ENCODE peak calls at places on chromosome 6, in six cellular contexts. K is upper lobe of left lung, S is HepG2, T is A549, P is K562, R is GM12878. E is an unnamed sample.

GRCh38 chr6:47138046-47138445 is 95.9 kb upstream of the ADGRF1 start:
- ATAC-seq in K (no peak), S (no peak), T (no peak), P (no peak), R (no peak), E (no peak)

GRCh38 chr6:109783245-109783990 is 92.3 kb downstream of the FIG4 start:
- ATAC-seq in K (no peak), S (no peak), T (no peak), P (peak; percentile 86), R (no peak), E (no peak)

GRCh38 chr6:150450918-150451317 is 82.1 kb downstream of the IYD start:
- ATAC-seq in K (no peak), S (no peak), T (no peak), P (no peak), R (no peak), E (no peak)

GRCh38 chr6:111173946-111174345 is 86.6 kb downstream of the SLC16A10 start:
- ATAC-seq in K (no peak), S (no peak), T (no peak), P (no peak), R (no peak), E (no peak)

GRCh38 chr6:11126876-11127275 is 15.4 kb upstream of the ERVFRD-1 start:
- ATAC-seq in K (no peak), S (peak; percentile 57), T (no peak), P (no peak), R (no peak), E (no peak)

GRCh38 chr6:132210886-132211563 is 190.2 kb downstream of the MOXD1 start:
- ATAC-seq in K (no peak), S (no peak), T (no peak), P (no peak), R (no peak), E (no peak)

GRCh38 chr6:122770835-122771601 is 8.5 kb upstream of the FABP7 start:
- ATAC-seq in K (peak; percentile 54), S (peak; percentile 93), T (no peak), P (no peak), R (no peak), E (no peak)

GRCh38 chr6:119340766-119341487 is 8.6 kb downstream of the MAN1A1 start:
- ATAC-seq in K (no peak), S (no peak), T (no peak), P (peak; percentile 11), R (peak; percentile 8), E (no peak)

GRCh38 chr6:7254980-7255825 is 57.8 kb downstream of the SSR1 start:
- ATAC-seq in K (peak; percentile 71), S (peak; percentile 18), T (no peak), P (peak; percentile 90), R (no peak), E (peak; percentile 47)

GRCh38 chr6:16383607-16384206 is 145.3 kb downstream of the GMPR start:
- ATAC-seq in K (no peak), S (no peak), T (no peak), P (no peak), R (no peak), E (no peak)

GRCh38 chr6:16389642-16390041 is 151.3 kb downstream of the GMPR start:
- ATAC-seq in K (no peak), S (no peak), T (no peak), P (no peak), R (no peak), E (no peak)

GRCh38 chr6:16388488-16388887 is 150.1 kb downstream of the GMPR start:
- ATAC-seq in K (no peak), S (no peak), T (no peak), P (no peak), R (no peak), E (no peak)

GRCh38 chr6:16391451-16391912 is 153.1 kb downstream of the GMPR start:
- ATAC-seq in K (no peak), S (no peak), T (no peak), P (no peak), R (no peak), E (no peak)

DNA sequence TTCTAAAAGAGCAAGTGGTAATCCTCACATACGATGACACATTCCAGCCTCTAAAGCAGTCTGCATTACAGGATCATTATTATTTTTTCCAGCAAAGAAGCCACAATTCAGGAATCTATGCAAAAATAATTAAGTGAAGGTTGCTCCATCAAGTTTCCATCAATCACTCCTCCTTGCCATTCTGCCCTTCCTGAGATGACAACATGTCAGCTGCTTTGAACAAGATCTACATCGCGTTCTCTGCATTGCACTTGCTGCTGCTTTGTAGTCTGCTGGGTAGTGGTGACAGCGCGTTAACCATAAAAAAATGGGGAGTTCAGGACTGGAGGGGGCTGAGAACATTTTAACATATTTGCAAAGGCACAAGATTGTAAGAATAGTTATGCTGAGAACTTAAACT is 147.7 kb downstream of the GMPR start:
- ATAC-seq in K (no peak), S (no peak), T (no peak), P (no peak), R (no peak), E (no peak)
- TF ChIP-seq EP300 in K (no peak), S (no peak), T (no peak), P (no peak), R (no peak), E (no peak)

DNA sequence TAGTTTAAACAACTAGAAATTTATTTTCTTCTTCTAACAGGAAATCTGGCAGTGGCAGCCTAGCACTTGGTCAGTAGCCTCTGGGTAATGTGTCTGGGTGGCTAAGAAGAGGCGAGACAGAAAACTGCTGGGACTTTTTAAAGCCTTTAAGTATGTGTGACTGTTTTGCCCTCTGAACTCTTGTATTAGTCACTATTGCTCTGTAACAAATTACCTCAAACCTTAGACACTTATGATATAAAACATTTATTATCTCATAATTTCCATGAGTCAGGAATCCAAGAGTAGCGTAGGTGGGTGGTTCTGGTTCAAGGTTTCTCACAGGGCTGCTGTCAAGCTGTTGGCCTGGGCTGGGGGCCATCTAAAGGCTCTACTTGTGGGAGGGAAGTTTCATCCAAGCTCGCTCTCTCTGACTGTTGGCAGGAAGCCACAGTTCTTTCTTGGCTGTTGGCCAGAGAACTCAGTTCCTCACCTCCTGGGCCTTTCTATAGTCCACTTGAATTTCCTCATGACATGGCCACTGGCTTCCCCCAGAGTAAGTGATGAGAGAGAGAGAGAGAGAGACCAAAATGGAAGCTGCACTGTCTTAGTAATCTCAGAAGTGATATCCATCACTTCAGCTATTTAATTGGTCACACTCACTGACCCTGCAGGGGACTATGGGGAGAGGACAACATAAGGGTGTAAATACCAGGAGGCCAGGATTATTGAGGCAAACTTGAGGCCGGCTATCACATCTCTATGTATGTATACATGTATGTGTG is 17.4 kb upstream of the TBC1D22B start:
- ATAC-seq in K (peak; percentile 77), S (peak; percentile 60), T (peak; percentile 48), P (peak; percentile 78), R (peak; percentile 85), E (peak; percentile 69)
- TF ChIP-seq EP300 in K (no peak), S (no peak), T (peak; percentile 35), P (no peak), R (no peak), E (no peak)

GRCh38 chr6:25612666-25613065 is 39.3 kb upstream of the SCGN start:
- ATAC-seq in K (no peak), S (no peak), T (no peak), P (no peak), R (peak; percentile 67), E (no peak)
- TF ChIP-seq EP300 in K (no peak), S (no peak), T (no peak), P (no peak), R (no peak), E (no peak)

DNA sequence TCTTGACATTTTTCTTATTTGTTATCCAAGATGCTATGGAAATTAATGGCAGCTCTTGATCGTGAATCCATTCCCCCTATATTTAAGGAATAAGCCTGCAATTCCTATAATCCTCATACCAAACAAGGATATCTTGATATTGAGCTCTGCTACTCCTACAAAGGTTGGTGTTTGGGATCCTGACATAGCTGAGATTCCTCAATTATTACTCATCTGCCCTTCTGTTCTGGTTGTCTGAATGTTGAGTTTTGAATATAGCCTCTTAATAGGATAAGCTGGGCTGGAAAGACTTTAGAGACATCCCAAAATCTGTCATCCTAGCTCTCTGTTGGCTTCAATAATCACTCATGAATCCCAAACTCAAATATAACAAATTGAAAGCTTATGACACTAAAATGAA is 49.9 kb downstream of the CLIC5 start:
- ATAC-seq in K (no peak), S (no peak), T (no peak), P (no peak), R (no peak), E (no peak)
- TF ChIP-seq EP300 in K (no peak), S (no peak), T (no peak), P (no peak), R (no peak), E (no peak)

DNA sequence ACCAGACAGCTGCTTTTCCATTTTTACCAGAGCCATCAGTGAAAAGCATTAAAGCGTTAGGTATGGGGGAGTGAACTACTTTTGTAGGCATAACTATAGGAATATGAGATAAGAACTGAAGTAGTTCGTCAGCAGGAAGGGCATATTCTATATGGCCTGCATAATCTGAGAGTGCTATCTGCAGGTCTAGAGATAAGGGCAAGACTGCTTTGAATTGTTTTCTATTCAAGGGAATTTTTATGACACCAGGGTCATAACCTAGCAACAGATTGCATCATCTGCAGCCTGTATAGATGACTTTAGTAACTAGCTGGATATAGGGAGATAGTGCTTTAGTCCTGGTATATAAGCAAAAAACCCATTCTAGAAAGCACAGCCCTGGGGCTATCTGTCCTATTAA is 437.3 kb upstream of the HTR1E start:
- ATAC-seq in K (no peak), S (no peak), T (no peak), P (no peak), R (no peak), E (no peak)
- TF ChIP-seq EP300 in K (no peak), S (no peak), T (no peak), P (no peak), R (no peak), E (no peak)

DNA sequence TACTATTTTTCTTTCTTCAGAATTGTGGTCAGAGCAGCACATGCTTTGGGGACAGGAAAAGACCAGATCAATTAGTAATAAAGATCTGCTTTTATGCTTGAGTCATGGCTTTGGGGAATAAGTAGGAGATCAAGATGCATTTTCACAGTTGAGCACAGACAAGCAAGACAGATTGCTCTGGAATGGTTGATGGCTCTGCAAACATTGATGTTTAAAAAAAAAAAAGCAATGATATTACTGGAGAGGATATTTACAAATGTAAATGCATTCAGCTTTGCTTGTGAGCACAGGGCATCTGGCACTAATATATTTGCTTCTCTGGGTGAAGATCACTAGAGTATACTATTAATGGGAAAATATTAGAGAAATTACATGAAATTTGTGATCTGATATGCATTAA is 224.3 kb upstream of the SASH1 start:
- ATAC-seq in K (no peak), S (no peak), T (no peak), P (no peak), R (no peak), E (no peak)
- TF ChIP-seq EP300 in K (no peak), S (no peak), T (no peak), P (no peak), R (no peak), E (no peak)